ENCODE peak calls at places on chromosomes 11 and 22, in eight cellular contexts. V is effector CD4-positive, alpha-beta T cell; Y is EH; I is CD8-positive, alpha-beta T cell; J is Kasumi-1; P is heart left ventricle; M is NCI-H1105 treated with DMSO at 0.1 percent for 48 hours; D is GM23338. W is an unnamed sample.

GRCh38 chr11:13055200-13055599 is 46.1 kb downstream of the RASSF10 start:
- DNase-seq in M (no peak), Y (no peak), V (no peak), J (no peak), P (no peak), D (no peak), I (no peak), W (no peak)

GRCh38 chr22:46961591-46962290 is 199.3 kb downstream of the TBC1D22A start:
- DNase-seq in I (no peak), P (no peak), M (no peak), Y (no peak), V (no peak), J (no peak), D (no peak), W (no peak)

GRCh38 chr22:28314959-28315358 is 364.7 kb downstream of the TTC28 start:
- DNase-seq in M (no peak), P (no peak), I (no peak), D (no peak), J (no peak), Y (no peak), V (no peak), W (no peak)

GRCh38 chr22:36736701-36737320 is 33.3 kb upstream of the CACNG2 start:
- DNase-seq in I (peak), Y (no peak), P (no peak), M (no peak), V (no peak), D (no peak), J (no peak), W (no peak)

GRCh38 chr11:107549253-107549953 is 16.1 kb downstream of the ALKBH8 start:
- DNase-seq in M (peak), V (peak), Y (peak), D (peak), P (no peak), J (peak), I (no peak), W (no peak)

GRCh38 chr22:25334091-25334490 is 114.7 kb downstream of the CRYBB2 start:
- DNase-seq in P (peak), D (peak), Y (no peak), V (peak), M (no peak), I (no peak), J (peak), W (no peak)

GRCh38 chr11:118691926-118692830 is 12.7 kb upstream of the TREH start:
- DNase-seq in V (peak), P (no peak), I (peak), J (peak), Y (peak), M (no peak), D (no peak), W (no peak)

GRCh38 chr11:134725939-134726639 is 314.0 kb upstream of the B3GAT1 start:
- DNase-seq in V (no peak), P (no peak), Y (no peak), D (peak), J (no peak), M (peak), I (no peak), W (no peak)

W was measured in right lobe of liver.